ENCODE peak calls at places on chromosomes 5 and 9, in six cellular contexts. S, J, L, G, H and O are unnamed samples.

GRCh38 chr9:116039893-116040292 is 113.7 kb upstream of the PAPPA start:
- DNase-seq in S (no peak), J (no peak), L (no peak), G (no peak), H (no peak), O (no peak)

GRCh38 chr9:15155826-15156225 is 151.2 kb downstream of the TTC39B start:
- DNase-seq in S (peak), J (peak), L (peak), G (no peak), H (no peak), O (peak)

GRCh38 chr5:7392401-7393024 is 3.4 kb upstream of the ADCY2 start:
- DNase-seq in S (no peak), J (peak), L (peak), G (no peak), H (no peak), O (peak)

GRCh38 chr5:883475-884181 is 9.0 kb downstream of the BRD9 start:
- DNase-seq in S (no peak), J (no peak), L (no peak), G (no peak), H (no peak), O (no peak)

GRCh38 chr9:94779101-94779500 is 52.6 kb downstream of the AOPEP start:
- DNase-seq in S (no peak), J (no peak), L (peak), G (no peak), H (no peak), O (no peak)

GRCh38 chr9:88988796-88989641 is 2.2 kb upstream of the S1PR3 start:
- DNase-seq in S (peak), J (peak), L (no peak), G (no peak), H (no peak), O (no peak)

GRCh38 chr9:100099722-100100042 is 639 bp downstream of the INVS start:
- DNase-seq in S (no peak), J (no peak), L (peak), G (no peak), H (no peak), O (no peak)

GRCh38 chr9:130288926-130289705 is 23.6 kb downstream of the HMCN2 start:
- DNase-seq in S (no peak), J (no peak), L (no peak), G (no peak), H (no peak), O (no peak)

GRCh38 chr9:20729545-20729944 is 45.5 kb downstream of the FOCAD start:
- DNase-seq in S (no peak), J (peak), L (no peak), G (no peak), H (no peak), O (no peak)

GRCh38 chr9:135290566-135290965 is 189.0 kb upstream of the PPP1R26 start:
- DNase-seq in S (no peak), J (no peak), L (no peak), G (no peak), H (no peak), O (no peak)

GRCh38 chr9:133141833-133142594 is 21.0 kb upstream of the RALGDS start:
- DNase-seq in S (no peak), J (no peak), L (peak), G (peak), H (no peak), O (no peak)

GRCh38 chr9:114176601-114177295 is 21.4 kb downstream of the COL27A1 start:
- DNase-seq in S (peak), J (no peak), L (peak), G (no peak), H (no peak), O (no peak)

GRCh38 chr5:59840200-59840601 is 53.3 kb downstream of the PDE4D start:
- DNase-seq in S (peak), J (no peak), L (no peak), G (no peak), H (no peak), O (no peak)

GRCh38 chr9:134863306-134863902 is 17.2 kb upstream of the FCN2 start:
- DNase-seq in S (no peak), J (no peak), L (peak), G (no peak), H (no peak), O (no peak)

GRCh38 chr5:147190236-147190815 is 44.5 kb upstream of the STK32A start:
- DNase-seq in S (peak), J (peak), L (no peak), G (no peak), H (no peak), O (peak)

GRCh38 chr5:103941554-103941953 is 379.0 kb upstream of the NUDT12 start:
- DNase-seq in S (no peak), J (no peak), L (no peak), G (no peak), H (no peak), O (no peak)

GRCh38 chr9:125405938-125406811 is 144.5 kb downstream of the GAPVD1 start:
- DNase-seq in S (peak), J (peak), L (no peak), G (no peak), H (no peak), O (no peak)

GRCh38 chr5:159478950-159479349 is 148.7 kb upstream of the IL12B start:
- DNase-seq in S (no peak), J (no peak), L (no peak), G (no peak), H (no peak), O (no peak)

GRCh38 chr5:65100846-65101678 is 332.3 kb downstream of the CWC27 start:
- DNase-seq in S (peak), J (peak), L (peak), G (peak), H (no peak), O (peak)

GRCh38 chr9:129362287-129363098 is 184.4 kb upstream of the IER5L start:
- DNase-seq in S (no peak), J (no peak), L (no peak), G (no peak), H (no peak), O (no peak)

GRCh38 chr5:6885581-6885980 is 172.3 kb downstream of the TENT4A start:
- DNase-seq in S (no peak), J (no peak), L (no peak), G (no peak), H (no peak), O (no peak)

GRCh38 chr9:129740666-129741464 is 12.0 kb downstream of the PTGES start:
- DNase-seq in S (no peak), J (no peak), L (no peak), G (no peak), H (no peak), O (no peak)

DNA sequence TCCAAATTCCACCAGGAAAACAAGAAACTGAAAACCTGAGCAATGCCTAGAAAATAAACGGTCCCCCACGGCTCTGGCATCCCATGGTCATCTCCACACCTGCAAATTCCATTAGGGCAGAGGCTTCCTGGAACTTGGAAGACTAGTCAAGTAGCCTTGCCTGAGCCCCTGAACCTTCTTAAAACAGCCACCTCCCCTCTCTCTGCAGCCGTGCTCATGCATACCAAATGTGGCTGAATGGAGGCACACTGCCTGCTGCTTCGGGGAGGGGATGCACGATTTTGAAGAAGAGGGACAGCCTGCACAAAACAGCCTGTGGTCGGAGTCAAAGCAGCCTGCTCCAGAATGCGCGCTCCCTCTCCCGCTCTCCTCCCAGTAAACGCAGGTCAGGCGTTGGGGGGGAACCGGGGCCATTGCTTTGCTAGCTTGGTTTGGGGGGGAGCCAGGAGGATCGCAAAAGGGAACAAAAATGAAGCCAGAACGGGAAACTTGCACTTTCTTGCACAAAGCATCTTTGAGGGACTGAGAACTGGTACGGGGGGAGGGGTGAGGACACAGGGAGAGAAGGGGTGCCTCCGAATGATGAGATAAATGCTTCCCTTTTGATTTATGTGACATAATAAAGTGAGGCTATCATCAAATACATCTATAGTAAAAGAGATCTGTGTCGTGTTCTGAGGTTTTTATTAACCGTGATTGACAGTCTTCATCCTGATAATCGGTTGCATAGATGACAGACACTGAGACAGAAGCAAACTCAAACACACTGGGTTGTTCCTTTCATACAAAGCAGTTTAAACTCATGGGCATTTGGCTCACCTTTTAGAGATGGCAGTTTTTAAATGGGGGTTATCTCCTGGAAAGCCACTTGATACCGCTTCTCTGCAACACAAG is at the start of gene TRPM3:
- DNase-seq in S (no peak), J (no peak), L (no peak), G (no peak), H (no peak), O (no peak)
- H3K4me3 ChIP-seq in S (no peak), J (no peak), L (no peak), G (no peak), H (no peak), O (no peak)

GRCh38 chr5:56662891-56663290 is 152.5 kb upstream of the MAP3K1 start:
- DNase-seq in S (no peak), J (no peak), L (no peak), G (no peak), H (no peak), O (no peak)
- H3K4me3 ChIP-seq in S (no peak), J (no peak), L (no peak), G (no peak), H (no peak), O (no peak)

DNA sequence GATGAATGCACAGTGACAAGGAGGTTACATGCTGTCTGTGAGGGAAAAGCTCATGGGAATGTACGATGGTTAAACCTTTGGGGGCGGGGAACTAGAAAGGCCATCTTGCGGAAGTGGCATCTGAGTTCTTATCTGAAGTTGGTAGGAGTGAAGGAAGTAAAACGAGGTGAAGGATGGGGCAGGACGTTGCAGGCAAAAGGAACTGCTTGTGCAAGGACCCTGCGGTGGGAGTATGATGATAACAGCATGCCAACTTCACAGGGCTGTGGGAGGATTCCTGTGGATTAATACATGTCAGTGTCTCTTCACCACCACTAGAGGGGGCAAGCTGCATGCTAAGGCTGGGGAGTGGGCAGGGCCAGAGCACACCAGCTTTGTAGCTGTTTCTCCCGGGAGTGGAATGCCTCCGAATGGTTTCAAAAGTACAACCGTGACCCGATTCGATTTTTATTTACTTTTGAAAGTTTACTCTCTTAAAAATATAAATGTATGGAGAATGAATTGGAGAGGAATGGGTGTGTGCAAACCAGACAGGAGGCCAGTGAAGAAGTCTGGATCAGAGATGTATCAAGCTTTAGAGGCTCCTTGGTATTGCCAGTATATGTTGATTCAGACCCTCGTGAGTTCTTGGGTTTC is 62.5 kb downstream of the CYFIP2 start:
- DNase-seq in S (peak), J (peak), L (peak), G (peak), H (no peak), O (peak)
- H3K4me3 ChIP-seq in S (no peak), J (peak), L (peak), G (peak), H (no peak), O (peak)

GRCh38 chr9:33076360-33077004 is at the start of gene SMU1:
- DNase-seq in S (peak), J (peak), L (peak), G (peak), H (peak), O (peak)

GRCh38 chr9:33080534-33080933 is 4.1 kb upstream of the SMU1 start:
- DNase-seq in S (no peak), J (no peak), L (no peak), G (no peak), H (peak), O (no peak)

GRCh38 chr9:33082538-33083326 is 6.3 kb upstream of the SMU1 start:
- DNase-seq in S (no peak), J (no peak), L (no peak), G (peak), H (no peak), O (no peak)

GRCh38 chr9:33082135-33082534 is 5.7 kb upstream of the SMU1 start:
- DNase-seq in S (no peak), J (no peak), L (no peak), G (peak), H (no peak), O (no peak)

GRCh38 chr9:33081128-33081851 is 4.8 kb upstream of the SMU1 start:
- DNase-seq in S (peak), J (peak), L (peak), G (peak), H (no peak), O (peak)
- H3K4me3 ChIP-seq in S (no peak), J (no peak), L (no peak), G (no peak), H (peak), O (peak)

GRCh38 chr5:88881566-88881965 is 1.4 kb downstream of the MEF2C start:
- DNase-seq in S (peak), J (peak), L (peak), G (no peak), H (no peak), O (peak)
- H3K4me3 ChIP-seq in S (no peak), J (peak), L (peak), G (no peak), H (no peak), O (peak)

GRCh38 chr5:15073453-15073852 is 201.9 kb upstream of the ANKH start:
- DNase-seq in S (no peak), J (no peak), L (no peak), G (no peak), H (no peak), O (no peak)

GRCh38 chr5:15069407-15069905 is 197.9 kb upstream of the ANKH start:
- DNase-seq in S (no peak), J (peak), L (no peak), G (no peak), H (no peak), O (no peak)

GRCh38 chr5:15074651-15075050 is 203.1 kb upstream of the ANKH start:
- DNase-seq in S (no peak), J (peak), L (no peak), G (no peak), H (no peak), O (no peak)
- H3K4me3 ChIP-seq in S (no peak), J (no peak), L (no peak), G (no peak), H (no peak), O (no peak)